ENCODE peak calls at places on chromosomes 16 and 17, in six cellular contexts. X is IMR-90, J is H9, M is mesenchymal stem cell, Z is neuronal stem cell, L is trophoblast cell. W is an unnamed sample.

GRCh38 chr17:19646788-19647696 is 1.5 kb upstream of the ALDH3A2 start:
- DNase-seq in X (no peak), J (peak; percentile 64), M (peak; percentile 35), Z (no peak), L (peak; percentile 32), W (no peak)

GRCh38 chr17:31571124-31571892 is 179.8 kb downstream of the RAB11FIP4 start:
- DNase-seq in X (peak; percentile 98), J (no peak), M (peak; percentile 60), Z (no peak), L (peak; percentile 66), W (no peak)

GRCh38 chr17:43021739-43022512 is at the start of gene VAT1:
- DNase-seq in X (peak; percentile 63), J (peak; percentile 94), M (peak; percentile 86), Z (peak; percentile 71), L (peak; percentile 89), W (no peak)

GRCh38 chr17:336110-337021 is 16.2 kb downstream of the RPH3AL start:
- DNase-seq in X (no peak), J (peak; percentile 34), M (no peak), Z (no peak), L (no peak), W (no peak)

GRCh38 chr16:3525951-3526350 is 25.1 kb downstream of the CLUAP1 start:
- DNase-seq in X (no peak), J (no peak), M (no peak), Z (no peak), L (no peak), W (no peak)

GRCh38 chr16:22262460-22262859 is 34.7 kb upstream of the POLR3E start:
- DNase-seq in X (peak; percentile 45), J (no peak), M (peak; percentile 6), Z (no peak), L (no peak), W (no peak)

GRCh38 chr17:81931189-81931556 is 3.6 kb upstream of the MAFG start:
- DNase-seq in X (no peak), J (no peak), M (no peak), Z (no peak), L (no peak), W (no peak)

GRCh38 chr17:16313159-16314090 is 39.8 kb downstream of the CENPV start:
- DNase-seq in X (peak; percentile 88), J (no peak), M (no peak), Z (no peak), L (no peak), W (no peak)

GRCh38 chr17:5772720-5773119 is 188.4 kb upstream of the NLRP1 start:
- DNase-seq in X (peak; percentile 37), J (no peak), M (peak; percentile 87), Z (no peak), L (peak; percentile 79), W (no peak)

GRCh38 chr16:7367309-7367708 is 34.7 kb downstream of the RBFOX1 start:
- DNase-seq in X (no peak), J (no peak), M (no peak), Z (no peak), L (no peak), W (no peak)

GRCh38 chr17:80319262-80319998 is 58.8 kb downstream of the RNF213 start:
- DNase-seq in X (no peak), J (no peak), M (no peak), Z (no peak), L (no peak), W (no peak)

GRCh38 chr16:84604477-84605013 is 13.3 kb downstream of the COTL1 start:
- DNase-seq in X (no peak), J (no peak), M (no peak), Z (no peak), L (no peak), W (no peak)

GRCh38 chr17:43826206-43826605 is 6.7 kb downstream of the MPP3 start:
- DNase-seq in X (no peak), J (no peak), M (no peak), Z (no peak), L (no peak), W (no peak)

GRCh38 chr17:47373002-47373401 is 49.2 kb downstream of the EFCAB13 start:
- DNase-seq in X (no peak), J (no peak), M (no peak), Z (no peak), L (no peak), W (no peak)

GRCh38 chr16:27246439-27246838 is 22.1 kb downstream of the NSMCE1 start:
- DNase-seq in X (no peak), J (peak; percentile 8), M (no peak), Z (no peak), L (no peak), W (no peak)

GRCh38 chr17:10754109-10754508 is 24.3 kb upstream of the TMEM220 start:
- DNase-seq in X (peak; percentile 11), J (peak; percentile 87), M (no peak), Z (no peak), L (peak; percentile 72), W (no peak)

GRCh38 chr16:7103056-7103455 is 229.6 kb upstream of the RBFOX1 start:
- DNase-seq in X (no peak), J (no peak), M (no peak), Z (no peak), L (no peak), W (no peak)

GRCh38 chr17:21129023-21129681 is 2.4 kb downstream of the DHRS7B start:
- DNase-seq in X (peak; percentile 67), J (no peak), M (peak; percentile 45), Z (no peak), L (peak; percentile 28), W (no peak)

GRCh38 chr16:72099377-72099818 is 5.8 kb downstream of the DHX38 start:
- DNase-seq in X (peak; percentile 49), J (peak; percentile 76), M (peak; percentile 68), Z (peak; percentile 27), L (peak; percentile 74), W (peak; percentile 77)

GRCh38 chr16:52068447-52069074 is 478.4 kb downstream of the TOX3 start:
- DNase-seq in X (peak; percentile 10), J (peak; percentile 53), M (peak; percentile 9), Z (peak; percentile 45), L (peak; percentile 19), W (peak; percentile 3)

GRCh38 chr16:83830769-83831450 is 23.1 kb downstream of the HSBP1 start:
- DNase-seq in X (no peak), J (no peak), M (no peak), Z (no peak), L (peak; percentile 30), W (no peak)

GRCh38 chr17:67353161-67353560 is 13.2 kb downstream of the PSMD12 start:
- DNase-seq in X (no peak), J (no peak), M (no peak), Z (no peak), L (no peak), W (no peak)

GRCh38 chr17:82896071-82897000 is 56.5 kb upstream of the ZNF750 start:
- DNase-seq in X (no peak), J (no peak), M (no peak), Z (no peak), L (no peak), W (no peak)

GRCh38 chr17:45332989-45333701 is 16.3 kb upstream of the MAP3K14 start:
- DNase-seq in X (no peak), J (peak; percentile 40), M (no peak), Z (no peak), L (peak; percentile 5), W (no peak)

GRCh38 chr16:3248596-3248995 is 7.8 kb downstream of the MEFV start:
- DNase-seq in X (no peak), J (no peak), M (no peak), Z (no peak), L (no peak), W (no peak)

GRCh38 chr16:30870904-30871303 is 23.0 kb downstream of the BCL7C start:
- DNase-seq in X (no peak), J (no peak), M (no peak), Z (no peak), L (no peak), W (no peak)

GRCh38 chr17:68782829-68783228 is 172.4 kb downstream of the ABCA8 start:
- DNase-seq in X (no peak), J (no peak), M (no peak), Z (no peak), L (peak; percentile 15), W (no peak)

GRCh38 chr16:84699712-84700517 is at the start of gene USP10:
- DNase-seq in X (peak; percentile 68), J (peak; percentile 92), M (peak; percentile 72), Z (peak; percentile 87), L (peak; percentile 91), W (peak; percentile 71)

GRCh38 chr17:83201206-83202001 is 122.0 kb downstream of the METRNL start:
- DNase-seq in X (no peak), J (no peak), M (no peak), Z (no peak), L (no peak), W (no peak)

DNA sequence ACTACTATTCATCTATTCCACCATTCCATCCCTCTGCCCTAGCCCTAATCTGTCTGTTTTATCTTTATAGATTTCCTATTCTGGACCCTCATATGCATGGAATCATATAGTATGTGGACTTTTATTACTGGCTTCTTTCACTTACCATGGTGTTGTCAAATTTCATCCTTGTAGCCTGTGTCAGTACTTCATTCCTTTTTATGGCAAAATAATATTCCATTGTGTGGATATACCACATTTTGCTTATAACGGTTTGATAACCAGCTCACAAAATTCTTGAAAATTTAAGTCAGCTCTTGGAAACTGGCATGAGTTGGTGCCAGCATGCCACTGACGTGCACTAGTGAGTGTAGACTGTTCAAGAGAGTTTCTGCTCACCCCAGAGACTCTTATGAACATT is 30.3 kb upstream of the MRC2 start:
- DNase-seq in X (no peak), J (no peak), M (no peak), Z (no peak), L (no peak), W (no peak)
- H3K14ac ChIP-seq in X (no peak overlapping the region), J (no peak overlapping the region), M (no peak overlapping the region), Z (no peak overlapping the region), L (no peak overlapping the region), W (no peak overlapping the region)

GRCh38 chr17:32869345-32870026 is 7.4 kb downstream of the MYO1D start:
- DNase-seq in X (no peak), J (no peak), M (no peak), Z (no peak), L (peak; percentile 48), W (no peak)
- H3K4me2 ChIP-seq in X (no peak overlapping the region), J (no peak overlapping the region), M (no peak overlapping the region), Z (no peak overlapping the region), L (no peak overlapping the region), W (no peak overlapping the region)

DNA sequence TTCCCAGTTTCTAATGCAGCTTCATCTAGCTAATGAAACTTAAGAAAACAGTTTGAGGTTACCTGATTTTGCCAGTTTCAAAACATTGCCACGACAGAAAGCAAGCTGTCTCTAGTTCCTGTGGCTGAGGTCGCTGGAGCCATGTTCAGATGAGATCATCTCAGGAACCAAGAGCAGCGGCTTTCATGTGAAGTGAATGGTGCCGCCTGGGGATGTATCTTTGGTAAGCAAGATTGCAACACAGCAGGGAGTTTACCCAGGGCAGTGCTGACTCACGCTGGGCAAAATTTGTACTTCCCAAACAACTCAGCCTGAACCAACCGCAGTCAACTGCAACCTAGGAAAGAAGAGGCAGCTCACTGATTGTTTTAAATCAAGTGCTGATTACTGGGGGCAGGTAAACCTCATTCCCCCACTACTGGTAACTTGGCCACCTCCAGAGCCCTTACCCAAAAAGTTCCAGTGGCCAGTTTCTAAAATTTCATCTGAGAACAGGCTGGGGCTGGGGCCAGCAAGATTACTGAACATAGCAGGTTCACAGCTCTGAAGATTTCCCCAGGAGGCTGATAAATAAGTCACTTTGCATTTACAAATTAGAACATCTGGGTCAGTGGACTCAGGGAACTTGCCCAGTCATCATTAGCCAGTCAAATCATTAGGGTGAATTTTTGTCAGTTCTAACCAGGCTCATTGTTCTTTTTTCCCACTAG is at the start of gene RFFL:
- DNase-seq in X (peak; percentile 99), J (peak; percentile 94), M (peak; percentile 99), Z (peak; percentile 58), L (peak; percentile 97), W (peak; percentile 78)
- H3K14ac ChIP-seq in X (peak within 1 kb of the TSS; percentile 64), J (peak within 1 kb of the TSS; percentile 61), M (no peak within 1 kb of the TSS), Z (no peak within 1 kb of the TSS), L (no peak within 1 kb of the TSS), W (no peak within 1 kb of the TSS)

GRCh38 chr16:67185866-67186134 is 2.0 kb upstream of the MATCAP1 start:
- DNase-seq in X (no peak), J (no peak), M (no peak), Z (no peak), L (no peak), W (no peak)
- H3K4me2 ChIP-seq in X (peak overlapping the region; percentile 56), J (peak overlapping the region; percentile 1), M (no peak overlapping the region), Z (no peak overlapping the region), L (no peak overlapping the region), W (peak overlapping the region; percentile 92)

W was measured in H1.